ENCODE peak calls at places on chromosomes 2 and 18, in four cellular contexts. F is IMR-90, Y is GM12878, Q is K562. Z is an unnamed sample.

GRCh38 chr18:70840649-70841048 is 551.8 kb downstream of the SOCS6 start:
- DNase-seq in F (no peak), Y (no peak), Q (no peak), Z (no peak)

GRCh38 chr2:101672047-101672446 is 25.5 kb upstream of the MAP4K4 start:
- DNase-seq in F (no peak), Y (no peak), Q (no peak), Z (no peak)

GRCh38 chr2:65655000-65655399 is 222.6 kb upstream of the SPRED2 start:
- DNase-seq in F (no peak), Y (no peak), Q (no peak), Z (no peak)

GRCh38 chr18:23200751-23201150 is 65.5 kb downstream of the CABLES1 start:
- DNase-seq in F (no peak), Y (no peak), Q (no peak), Z (no peak)

GRCh38 chr2:178404380-178404767 is 46.6 kb downstream of the PRKRA start:
- DNase-seq in F (peak), Y (peak), Q (peak), Z (peak)

GRCh38 chr2:137951606-137952005 is 12.7 kb upstream of the HNMT start:
- DNase-seq in F (peak), Y (no peak), Q (no peak), Z (no peak)

GRCh38 chr2:190603374-190603773 is 45.5 kb upstream of the NAB1 start:
- DNase-seq in F (no peak), Y (no peak), Q (no peak), Z (no peak)

GRCh38 chr18:48834421-48835011 is 116.2 kb downstream of the SMAD7 start:
- DNase-seq in F (peak), Y (peak), Q (no peak), Z (peak)

GRCh38 chr2:219664958-219665357 is 37.5 kb downstream of the SLC4A3 start:
- DNase-seq in F (peak), Y (no peak), Q (no peak), Z (no peak)

GRCh38 chr2:47402555-47402804 is 476 bp upstream of the MSH2 start:
- DNase-seq in F (peak), Y (no peak), Q (no peak), Z (no peak)

GRCh38 chr18:76953186-76953982 is 131.0 kb downstream of the ZNF236 start:
- DNase-seq in F (peak), Y (no peak), Q (no peak), Z (peak)

GRCh38 chr2:191009541-191010374 is 4.2 kb downstream of the STAT1 start:
- DNase-seq in F (peak), Y (no peak), Q (no peak), Z (no peak)

GRCh38 chr2:130915595-130916437 is 79.1 kb downstream of the ARHGEF4 start:
- DNase-seq in F (no peak), Y (no peak), Q (no peak), Z (no peak)

GRCh38 chr2:206056286-206056685 is 29.7 kb downstream of the INO80D start:
- DNase-seq in F (no peak), Y (no peak), Q (no peak), Z (no peak)

GRCh38 chr2:65722028-65722427 is 289.6 kb upstream of the SPRED2 start:
- DNase-seq in F (peak), Y (no peak), Q (peak), Z (no peak)

GRCh38 chr2:145771526-145771925 is 1251.6 kb upstream of the ZEB2 start:
- DNase-seq in F (no peak), Y (no peak), Q (no peak), Z (no peak)

GRCh38 chr2:238338710-238339394 is 18.5 kb downstream of the TRAF3IP1 start:
- DNase-seq in F (no peak), Y (no peak), Q (peak), Z (no peak)

GRCh38 chr2:215362562-215362904 is 50.7 kb downstream of the ATIC start:
- DNase-seq in F (peak), Y (no peak), Q (no peak), Z (no peak)

GRCh38 chr2:237289134-237289533 is 124.8 kb downstream of the COL6A3 start:
- DNase-seq in F (no peak), Y (no peak), Q (no peak), Z (no peak)

GRCh38 chr2:103781401-103781800 is 1019.6 kb downstream of the TMEM182 start:
- DNase-seq in F (no peak), Y (no peak), Q (no peak), Z (no peak)

GRCh38 chr2:176557821-176558220 is 288.6 kb downstream of the MTX2 start:
- DNase-seq in F (no peak), Y (no peak), Q (no peak), Z (no peak)

GRCh38 chr2:175750195-175750594 is 251.9 kb downstream of the LNPK start:
- DNase-seq in F (no peak), Y (no peak), Q (no peak), Z (no peak)

GRCh38 chr2:77512521-77512920 is 9.7 kb downstream of the LRRTM4 start:
- DNase-seq in F (no peak), Y (no peak), Q (no peak), Z (no peak)

GRCh38 chr2:98482362-98482761 is 37.7 kb downstream of the INPP4A start:
- DNase-seq in F (no peak), Y (no peak), Q (no peak), Z (no peak)

GRCh38 chr2:59217360-59217759 is 976.2 kb upstream of the FANCL start:
- DNase-seq in F (no peak), Y (no peak), Q (no peak), Z (no peak)

GRCh38 chr2:64426191-64426952 is 27.6 kb upstream of the LGALSL start:
- DNase-seq in F (peak), Y (no peak), Q (no peak), Z (no peak)

GRCh38 chr2:109081374-109081773 is 47.6 kb upstream of the SH3RF3 start:
- DNase-seq in F (no peak), Y (no peak), Q (no peak), Z (no peak)

GRCh38 chr2:24774373-24774772 is 18.8 kb downstream of the PTRHD1 start:
- DNase-seq in F (no peak), Y (no peak), Q (no peak), Z (no peak)

GRCh38 chr2:186991766-186992417 is 142.9 kb upstream of the ZSWIM2 start:
- DNase-seq in F (no peak), Y (no peak), Q (no peak), Z (peak)

GRCh38 chr2:48617618-48618017 is at the start of gene GTF2A1L:
- DNase-seq in F (no peak), Y (no peak), Q (no peak), Z (no peak)

DNA sequence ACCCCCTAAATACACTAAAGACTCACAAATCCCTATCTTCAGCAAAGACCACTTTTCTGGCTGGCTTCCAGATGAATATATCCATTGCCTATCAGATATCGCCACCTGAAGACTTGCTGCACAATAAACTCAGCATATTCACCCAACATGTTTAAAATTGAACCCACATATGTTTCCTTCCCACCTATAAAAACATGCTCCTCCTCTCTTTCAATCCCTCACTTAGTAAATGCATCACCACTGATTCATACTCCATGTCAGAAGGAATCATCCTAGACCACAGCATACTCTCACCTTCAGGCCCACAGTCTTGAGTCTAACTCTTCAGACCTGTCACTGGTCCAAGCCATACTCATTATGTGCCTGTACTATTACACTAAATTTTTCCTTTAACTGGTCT is 5.2 kb downstream of the SPC25 start:
- DNase-seq in F (peak), Y (no peak), Q (no peak), Z (no peak)
- TF ChIP-seq FOS in F (no peak), Y (no peak), Q (no peak), Z (no peak)

GRCh38 chr2:74653985-74654882 is at the start of gene SEMA4F:
- DNase-seq in F (peak), Y (peak), Q (peak), Z (peak)
- TF ChIP-seq POLR2A in F (no peak), Y (peak), Q (peak), Z (no peak)

GRCh38 chr2:16245481-16246054 is 305.2 kb downstream of the MYCN start:
- DNase-seq in F (no peak), Y (no peak), Q (no peak), Z (no peak)

GRCh38 chr2:16242906-16243305 is 302.6 kb downstream of the MYCN start:
- DNase-seq in F (no peak), Y (no peak), Q (no peak), Z (no peak)

GRCh38 chr2:16243411-16243996 is 303.2 kb downstream of the MYCN start:
- DNase-seq in F (no peak), Y (no peak), Q (no peak), Z (no peak)

GRCh38 chr2:16244966-16245320 is 304.6 kb downstream of the MYCN start:
- DNase-seq in F (no peak), Y (no peak), Q (no peak), Z (no peak)

DNA sequence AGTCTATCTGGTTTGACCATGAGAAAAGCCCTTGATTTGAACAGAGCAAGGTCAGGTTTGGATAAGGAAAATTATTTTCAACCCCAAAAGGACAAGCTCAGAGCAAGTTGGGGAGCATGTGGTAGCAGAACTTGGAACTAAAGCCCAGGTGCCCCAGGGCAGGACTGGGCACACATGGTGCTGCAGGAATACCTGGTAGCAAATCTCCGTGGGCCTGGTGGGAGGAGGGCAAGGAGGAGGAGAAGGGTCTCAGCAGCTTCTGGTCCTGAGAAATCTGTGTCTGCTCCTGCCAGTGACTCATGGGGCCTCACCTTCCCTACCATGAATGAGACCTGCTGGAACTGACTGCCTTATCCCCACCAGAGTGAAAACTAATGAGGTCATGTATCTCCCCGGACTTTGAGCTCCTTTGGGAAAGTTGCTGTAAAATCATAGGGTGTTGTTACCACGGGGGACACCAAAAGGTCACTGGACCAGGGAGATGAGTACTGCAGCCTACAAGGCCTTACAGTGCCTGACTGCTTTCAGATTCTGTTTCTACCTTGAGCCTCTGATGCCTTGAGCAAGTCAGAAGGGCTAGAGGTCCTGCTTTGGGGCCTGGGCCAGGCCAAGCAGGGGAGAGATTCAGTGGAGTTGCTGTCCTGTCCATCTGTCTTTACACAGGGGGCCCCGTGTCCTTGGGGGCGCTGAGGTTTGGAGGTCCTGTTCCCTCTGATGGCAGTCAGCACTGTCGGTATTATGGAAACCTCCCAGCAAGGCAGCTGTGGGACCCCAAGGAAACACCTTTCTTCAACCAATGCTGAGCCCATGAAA is 304.0 kb downstream of the MYCN start:
- DNase-seq in F (no peak), Y (no peak), Q (no peak), Z (no peak)
- TF ChIP-seq FOS in F (no peak), Y (no peak), Q (no peak), Z (no peak)

DNA sequence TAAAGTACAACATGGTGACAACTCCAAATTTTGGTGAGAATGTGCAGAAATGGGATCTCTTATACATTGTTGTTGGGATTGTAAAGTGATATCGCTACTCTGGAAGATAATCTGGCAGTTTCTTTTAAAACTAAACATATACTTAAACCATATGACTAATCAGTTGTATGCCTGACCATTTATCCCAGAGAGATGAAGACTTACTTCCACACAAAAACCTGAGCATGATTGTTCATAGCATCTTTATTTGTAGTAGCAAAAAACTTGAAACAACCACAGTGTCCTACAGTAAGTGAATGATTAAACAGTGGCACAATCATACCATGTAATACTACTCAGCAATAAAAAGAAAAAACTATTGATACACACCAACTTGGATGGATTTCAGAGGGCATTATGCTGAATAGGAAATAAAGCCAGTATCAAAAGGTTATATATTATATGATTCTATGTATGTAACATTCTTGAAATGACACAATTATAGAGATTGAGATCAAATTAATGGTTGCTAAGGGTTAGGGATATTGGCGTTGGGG is 47.3 kb downstream of the EPB41L5 start:
- DNase-seq in F (peak), Y (no peak), Q (no peak), Z (no peak)
- TF ChIP-seq POLR2A in F (no peak), Y (no peak), Q (no peak), Z (no peak)

GRCh38 chr2:8021942-8022341 is 659.9 kb upstream of the ID2 start:
- DNase-seq in F (no peak), Y (no peak), Q (no peak), Z (no peak)
- TF ChIP-seq FOS in F (no peak), Y (no peak), Q (no peak), Z (no peak)

GRCh38 chr18:3297025-3297984 is 35.4 kb downstream of the MYL12B start:
- DNase-seq in F (peak), Y (peak), Q (peak), Z (peak)
- TF ChIP-seq POLR2A in F (no peak), Y (peak), Q (peak), Z (no peak)

DNA sequence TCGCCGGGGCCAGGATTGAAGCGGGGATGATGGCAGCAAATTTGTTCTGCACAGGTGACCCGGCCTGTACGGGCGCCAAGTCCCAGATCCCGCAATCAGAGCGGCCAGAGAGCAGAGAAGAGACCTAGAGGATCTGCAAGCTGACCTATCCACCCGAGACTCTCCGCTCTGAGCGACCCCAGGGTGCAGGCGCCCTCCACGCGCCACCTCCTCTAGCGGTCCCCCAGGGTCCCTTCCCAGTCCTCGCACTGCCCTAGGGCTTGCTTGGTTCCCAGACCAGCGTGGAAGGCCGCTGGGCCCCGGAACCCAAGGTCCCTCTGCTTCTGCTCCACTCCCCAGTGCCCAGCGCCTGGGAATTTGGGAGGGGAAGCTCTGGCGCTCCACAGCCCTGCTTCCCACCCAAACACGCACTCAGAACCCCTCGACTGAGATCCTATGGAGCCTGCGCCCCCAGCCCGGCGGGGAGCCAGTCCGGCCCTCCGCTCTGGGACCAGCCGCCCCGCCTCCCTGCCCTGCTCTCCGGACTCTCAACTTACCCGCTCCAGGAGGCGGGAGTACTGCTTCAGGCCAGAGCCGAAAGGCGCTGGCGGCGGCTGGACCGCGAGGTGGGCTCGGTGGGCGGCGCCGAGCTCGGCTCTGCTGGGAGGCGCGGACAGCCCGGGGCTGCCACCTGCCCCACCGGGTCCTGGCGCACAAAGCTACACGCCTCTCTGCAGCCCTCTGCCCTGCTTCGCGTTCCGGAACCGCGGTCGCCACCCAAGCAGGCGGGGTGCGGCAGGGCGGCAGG is 3.0 kb upstream of the SIX3 start:
- DNase-seq in F (no peak), Y (no peak), Q (no peak), Z (no peak)
- TF ChIP-seq FOS in F (no peak), Y (no peak), Q (no peak), Z (no peak)

GRCh38 chr2:111122631-111123421 is 2.1 kb downstream of the BCL2L11 start:
- DNase-seq in F (peak), Y (no peak), Q (peak), Z (peak)

GRCh38 chr2:111121028-111121872 is 536 bp downstream of the BCL2L11 start:
- DNase-seq in F (no peak), Y (no peak), Q (peak), Z (peak)

GRCh38 chr2:111123751-111124150 is 3.0 kb downstream of the BCL2L11 start:
- DNase-seq in F (no peak), Y (no peak), Q (no peak), Z (no peak)

GRCh38 chr2:111120253-111121027 is at the start of gene BCL2L11:
- DNase-seq in F (peak), Y (no peak), Q (peak), Z (peak)

GRCh38 chr2:111121873-111122630 is 1.3 kb downstream of the BCL2L11 start:
- DNase-seq in F (peak), Y (no peak), Q (peak), Z (peak)
- TF ChIP-seq POLR2A in F (no peak), Y (peak), Q (peak), Z (no peak)